ENCODE peak calls at places on chromosomes 13 and 19, in six cellular contexts. C, R, B, W, V and N are unnamed samples.

GRCh38 chr19:53906211-53907192 is 2.6 kb upstream of the CACNG7 start:
- ATAC-seq in C (peak), R (peak), B (peak), W (peak), V (peak), N (peak)

GRCh38 chr13:49759503-49759902 is 33.0 kb downstream of the KPNA3 start:
- ATAC-seq in C (no peak), R (no peak), B (no peak), W (no peak), V (no peak), N (no peak)

GRCh38 chr19:57231686-57232085 is 863 bp downstream of the AURKC start:
- ATAC-seq in C (no peak), R (peak), B (no peak), W (no peak), V (no peak), N (no peak)

GRCh38 chr13:111328111-111328802 is 7.8 kb downstream of the TEX29 start:
- ATAC-seq in C (peak), R (no peak), B (no peak), W (no peak), V (no peak), N (no peak)

GRCh38 chr19:49403404-49404187 is 15.5 kb downstream of the KASH5 start:
- ATAC-seq in C (no peak), R (peak), B (peak), W (no peak), V (no peak), N (no peak)

GRCh38 chr13:108957369-108958012 is 328.1 kb downstream of the MYO16 start:
- ATAC-seq in C (no peak), R (no peak), B (no peak), W (no peak), V (no peak), N (no peak)

GRCh38 chr13:91664036-91664435 is 265.6 kb downstream of the GPC5 start:
- ATAC-seq in C (no peak), R (no peak), B (no peak), W (no peak), V (no peak), N (no peak)

GRCh38 chr19:29690842-29691241 is 24.2 kb downstream of the C19orf12 start:
- ATAC-seq in C (peak), R (peak), B (peak), W (peak), V (no peak), N (peak)

GRCh38 chr13:37277435-37278144 is 172.1 kb upstream of the CSNK1A1L start:
- ATAC-seq in C (no peak), R (no peak), B (no peak), W (no peak), V (no peak), N (no peak)

GRCh38 chr19:46764817-46765291 is 18.6 kb upstream of the STRN4 start:
- ATAC-seq in C (no peak), R (peak), B (no peak), W (no peak), V (peak), N (no peak)

GRCh38 chr13:22837980-22838615 is 342.7 kb upstream of the SGCG start:
- ATAC-seq in C (no peak), R (no peak), B (no peak), W (no peak), V (no peak), N (no peak)